ENCODE peak calls at places on chromosome 20, in ten cellular contexts. Z is heart left ventricle, A is uterus, F is tibial nerve, K is body of pancreas, D is transverse colon, X is esophagus squamous epithelium, O is sigmoid colon, P is A549, U is right lobe of liver. J is an unnamed sample.
A peak's percentile ranks its signal among the peaks of the same experiment; 100 is the strongest.

GRCh38 chr20:51563597-51564332 is 21.2 kb upstream of the NFATC2 start:
- DNase-seq in O (peak; percentile 86), U (peak; percentile 48), X (no peak), P (peak; percentile 91), F (peak; percentile 64), Z (peak; percentile 80), D (peak; percentile 38), A (peak; percentile 75), K (peak; percentile 55), J (peak; percentile 67)

GRCh38 chr20:64101731-64102621 is 5.4 kb downstream of the NPBWR2 start:
- DNase-seq in X (no peak), P (peak; percentile 41), D (peak; percentile 41), Z (peak; percentile 49), A (no peak), K (peak; percentile 35), O (no peak), U (peak; percentile 51), F (no peak), J (peak; percentile 42)

GRCh38 chr20:25584905-25585704 is at the start of gene NINL:
- DNase-seq in Z (peak; percentile 62), O (peak; percentile 78), A (peak; percentile 59), P (peak; percentile 85), F (no peak), D (peak; percentile 47), K (peak; percentile 64), U (peak; percentile 74), X (no peak), J (peak; percentile 66)

GRCh38 chr20:23157741-23158140 is 71.6 kb upstream of the CD93 start:
- DNase-seq in F (no peak), A (no peak), Z (no peak), P (no peak), X (no peak), K (no peak), D (no peak), O (no peak), U (no peak), J (no peak)

GRCh38 chr20:64142546-64142945 is 21.7 kb upstream of the MYT1 start:
- DNase-seq in O (peak; percentile 43), X (no peak), K (peak; percentile 3), U (no peak), P (no peak), F (no peak), A (no peak), Z (no peak), D (no peak), J (peak; percentile 7)

GRCh38 chr20:59363094-59363493 is 62.7 kb downstream of the EDN3 start:
- DNase-seq in P (no peak), X (no peak), K (no peak), Z (no peak), F (no peak), D (no peak), A (no peak), O (no peak), U (no peak), J (no peak)

GRCh38 chr20:11101243-11101642 is 427.4 kb upstream of the JAG1 start:
- DNase-seq in X (no peak), O (no peak), P (no peak), A (no peak), D (no peak), K (no peak), F (no peak), U (no peak), Z (no peak), J (no peak)

GRCh38 chr20:44038681-44039123 is 124.0 kb downstream of the TOX2 start:
- DNase-seq in F (no peak), K (no peak), O (peak; percentile 48), P (no peak), U (no peak), D (no peak), A (no peak), X (no peak), Z (no peak), J (no peak)

DNA sequence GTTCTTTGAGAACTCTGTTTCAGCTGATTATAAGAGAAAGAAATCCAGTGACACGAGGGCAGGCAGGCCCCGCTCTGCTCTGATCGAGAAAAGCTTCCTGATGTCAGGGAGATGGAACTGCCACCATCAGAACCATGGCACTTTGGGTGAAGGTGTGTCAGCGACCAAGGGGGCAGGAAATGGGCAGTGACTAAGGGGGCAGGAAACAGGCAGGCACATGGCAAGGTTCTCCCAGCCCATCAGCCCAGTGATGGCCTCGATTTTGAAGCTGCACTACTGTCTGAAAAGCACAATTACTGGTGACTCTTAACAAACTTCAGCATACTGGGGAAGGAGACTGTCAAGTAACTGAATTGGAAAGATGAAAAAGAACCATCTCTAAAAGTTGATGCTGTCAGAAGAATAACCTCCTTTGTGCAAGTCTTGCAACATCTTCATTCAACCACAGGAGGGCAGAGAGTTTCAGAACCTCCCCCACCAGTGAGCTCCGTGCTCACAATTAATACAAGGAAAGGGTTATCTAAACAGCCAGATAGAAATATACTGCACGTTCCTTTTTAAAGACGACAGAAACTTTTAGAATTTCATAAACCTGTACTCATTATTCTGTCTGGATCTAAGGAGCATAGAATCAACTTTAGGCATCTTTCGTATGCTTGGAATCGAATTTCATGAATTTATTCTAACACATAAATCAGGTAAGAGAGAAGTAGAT is 39.1 kb downstream of the TMX4 start:
- DNase-seq in X (no peak), U (no peak), A (no peak), K (no peak), Z (no peak), D (no peak), F (no peak), O (no peak), P (peak; percentile 60), J (peak; percentile 26)
- TF ChIP-seq CTCF in X (peak; percentile 19), U (peak; percentile 55), A (no peak), K (peak; percentile 34), Z (peak; percentile 28), D (no peak), F (peak; percentile 44), O (peak; percentile 17), P (peak; percentile 48), J (peak; percentile 54)

GRCh38 chr20:53335509-53335908 is 258.1 kb downstream of the ZNF217 start:
- DNase-seq in A (no peak), Z (no peak), D (no peak), F (no peak), X (no peak), K (no peak), U (no peak), P (no peak), O (no peak), J (no peak)

GRCh38 chr20:53336892-53337291 is 256.7 kb downstream of the ZNF217 start:
- DNase-seq in X (no peak), O (no peak), U (no peak), P (no peak), A (no peak), K (no peak), F (no peak), D (no peak), Z (no peak), J (no peak)

GRCh38 chr20:53334861-53335260 is 258.8 kb downstream of the ZNF217 start:
- DNase-seq in A (no peak), U (no peak), X (no peak), Z (no peak), K (no peak), P (no peak), O (no peak), D (no peak), F (no peak), J (no peak)

GRCh38 chr20:53338716-53339115 is 254.9 kb downstream of the ZNF217 start:
- DNase-seq in F (no peak), Z (no peak), P (no peak), X (no peak), D (no peak), U (no peak), A (no peak), K (no peak), O (no peak), J (no peak)

DNA sequence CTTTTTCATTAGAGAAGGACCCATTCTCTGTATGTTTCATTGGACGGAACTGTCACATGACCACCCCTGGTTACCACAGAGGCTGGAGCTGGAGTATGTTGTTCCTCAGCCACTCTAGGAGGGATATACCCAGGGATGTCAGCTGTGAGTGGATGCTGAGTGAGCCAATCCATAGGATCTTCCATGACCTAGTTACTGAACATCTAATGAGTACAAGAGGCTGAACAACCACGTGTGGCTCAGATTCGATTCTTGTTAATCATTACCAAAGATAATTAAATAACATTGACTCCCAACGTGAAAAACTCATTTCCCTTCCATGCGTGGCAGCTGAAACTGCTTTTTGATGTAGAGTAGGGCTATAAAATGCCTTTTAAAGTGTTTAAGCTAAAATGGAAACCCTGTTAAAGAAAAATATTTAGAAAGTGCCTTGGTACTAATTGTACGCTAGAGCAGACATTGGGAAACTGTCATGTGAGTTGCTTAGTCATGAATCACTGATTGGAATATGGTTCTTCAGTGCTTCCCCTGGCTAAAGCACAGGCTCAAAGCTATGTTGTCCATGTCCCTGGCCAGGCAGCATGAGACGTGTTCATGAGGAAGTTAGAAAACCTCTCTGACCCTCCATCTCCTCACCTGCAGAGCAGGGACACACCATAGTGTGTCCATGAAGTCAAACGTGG is 256.1 kb downstream of the ZNF217 start:
- DNase-seq in U (no peak), K (no peak), A (no peak), O (no peak), D (no peak), Z (no peak), X (no peak), P (no peak), F (no peak), J (no peak)
- TF ChIP-seq POLR2A in U (no peak), K (no peak), A (no peak), O (no peak), D (no peak), Z (no peak), X (no peak), P (no peak), F (no peak), J (no peak)

DNA sequence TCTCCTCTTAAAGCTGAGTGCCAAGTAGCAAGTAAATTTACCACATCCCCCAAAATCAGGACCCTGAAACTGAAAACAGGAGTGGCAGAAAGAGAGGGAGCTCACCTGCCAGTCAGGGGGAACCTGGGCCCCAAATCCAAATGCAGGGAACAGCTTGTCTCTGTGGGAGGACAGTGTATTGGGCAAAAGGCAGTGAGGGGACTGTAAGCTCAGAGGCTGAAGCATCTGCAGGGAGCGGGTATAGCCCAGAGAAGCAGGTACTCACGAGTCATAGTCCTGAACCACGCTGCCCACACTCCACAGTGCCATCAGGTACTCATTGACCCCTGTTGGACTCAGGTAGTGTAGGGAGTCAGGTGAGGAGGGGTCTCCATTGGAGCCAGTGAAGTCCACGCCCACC is 15.0 kb downstream of the SPAG4 start:
- DNase-seq in K (no peak), F (no peak), U (no peak), X (no peak), O (peak; percentile 51), P (no peak), D (no peak), A (no peak), Z (no peak), J (no peak)
- H3K4me3 ChIP-seq in K (no peak overlapping the region), F (no peak overlapping the region), U (no peak overlapping the region), X (no peak overlapping the region), O (no peak overlapping the region), P (no peak overlapping the region), D (no peak overlapping the region), A (no peak overlapping the region), Z (no peak overlapping the region), J (no peak overlapping the region)

GRCh38 chr20:32207211-32207625 is 325 bp downstream of the PLAGL2 start:
- DNase-seq in X (no peak), U (no peak), F (no peak), D (no peak), Z (no peak), O (no peak), K (no peak), A (peak; percentile 30), P (no peak), J (peak; percentile 13)

GRCh38 chr20:32208499-32209154 is 947 bp downstream of the POFUT1 start:
- DNase-seq in D (no peak), K (no peak), X (no peak), O (no peak), P (no peak), U (no peak), A (no peak), F (no peak), Z (no peak), J (no peak)

GRCh38 chr20:32205502-32206382 is 1.8 kb downstream of the PLAGL2 start:
- DNase-seq in O (no peak), Z (no peak), P (no peak), D (no peak), U (no peak), A (no peak), X (no peak), K (no peak), F (no peak), J (no peak)

GRCh38 chr20:32206383-32207210 is 946 bp downstream of the PLAGL2 start:
- DNase-seq in X (no peak), D (no peak), K (no peak), U (no peak), A (no peak), O (no peak), Z (no peak), P (no peak), F (no peak), J (no peak)

GRCh38 chr20:32207626-32208498 is at the start of the genes PLAGL2 and POFUT1:
- DNase-seq in K (peak; percentile 89), D (peak; percentile 93), P (peak; percentile 85), F (peak; percentile 82), O (peak; percentile 91), X (peak; percentile 23), A (peak; percentile 90), Z (peak; percentile 93), U (peak; percentile 93), J (peak; percentile 90)
- TF ChIP-seq CTCF in K (peak; percentile 47), D (no peak), P (peak; percentile 20), F (peak; percentile 8), O (no peak), X (no peak), A (peak; percentile 22), Z (peak; percentile 46), U (no peak), J (peak; percentile 13)